ENCODE peak calls at places on chromosomes 7 and 10, in eight cellular contexts. I is ACHN, G is nucleus accumbens, Q is pancreas, D is RWPE1, N is cardiac muscle cell, W is epithelial cell of proximal tubule, A is thoracic aorta. U is an unnamed sample.

GRCh38 chr10:58952747-58953466 is 223.5 kb upstream of the PHYHIPL start:
- DNase-seq in I (peak), G (peak), Q (no peak), D (peak), N (peak), W (no peak), A (peak), U (peak)

GRCh38 chr10:12194752-12195271 is 879 bp downstream of the NUDT5 start:
- DNase-seq in I (peak), G (no peak), Q (no peak), D (peak), N (peak), W (no peak), A (no peak), U (peak)

GRCh38 chr10:14507156-14507555 is 176.4 kb upstream of the FRMD4A start:
- DNase-seq in I (no peak), G (no peak), Q (no peak), D (no peak), N (no peak), W (no peak), A (no peak), U (peak)

GRCh38 chr7:104980440-104980839 is 33.6 kb upstream of the KMT2E start:
- DNase-seq in I (no peak), G (no peak), Q (no peak), D (no peak), N (no peak), W (no peak), A (no peak), U (no peak)

GRCh38 chr10:7339503-7339902 is 71.3 kb downstream of the SFMBT2 start:
- DNase-seq in I (no peak), G (no peak), Q (no peak), D (no peak), N (peak), W (no peak), A (no peak), U (no peak)

GRCh38 chr10:103789141-103789540 is 66.2 kb downstream of the SH3PXD2A start:
- DNase-seq in I (no peak), G (no peak), Q (no peak), D (no peak), N (no peak), W (no peak), A (no peak), U (no peak)

GRCh38 chr7:2856388-2857169 is 12.5 kb upstream of the GNA12 start:
- DNase-seq in I (no peak), G (no peak), Q (no peak), D (no peak), N (peak), W (no peak), A (no peak), U (peak)

GRCh38 chr7:2170576-2171521 is 61.9 kb downstream of the MAD1L1 start:
- DNase-seq in I (no peak), G (no peak), Q (no peak), D (no peak), N (no peak), W (no peak), A (no peak), U (no peak)

GRCh38 chr10:33986515-33986914 is 652.0 kb upstream of the NRP1 start:
- DNase-seq in I (no peak), G (no peak), Q (no peak), D (no peak), N (no peak), W (no peak), A (no peak), U (peak)

U was measured in NCI-H146.